ENCODE peak calls at places on chromosomes 7 and 10, in four cellular contexts. Y is HepG2, A is H1, I is K562. S is an unnamed sample. For H3K27me3, the result is how much of the 10 kb centered on the place peaks cover.

GRCh38 chr10:48227213-48227612 is 47.3 kb downstream of the FRMPD2 start:
- DNase-seq in Y (no peak), A (peak), I (no peak), S (no peak)

GRCh38 chr10:11440250-11441150 is 170.9 kb downstream of the USP6NL start:
- DNase-seq in Y (no peak), A (peak), I (no peak), S (no peak)

GRCh38 chr10:117747636-117748035 is 205.1 kb downstream of the EMX2 start:
- DNase-seq in Y (no peak), A (no peak), I (no peak), S (no peak)

GRCh38 chr10:7014721-7015120 is 396.1 kb downstream of the SFMBT2 start:
- DNase-seq in Y (no peak), A (no peak), I (no peak), S (no peak)

GRCh38 chr10:102813734-102814455 is 23.3 kb downstream of the CYP17A1 start:
- DNase-seq in Y (peak), A (no peak), I (peak), S (no peak)

GRCh38 chr7:134602921-134603394 is 43.7 kb upstream of the BPGM start:
- DNase-seq in Y (peak), A (no peak), I (no peak), S (no peak)

GRCh38 chr7:90708841-90709317 is 112.8 kb downstream of the CDK14 start:
- DNase-seq in Y (peak), A (peak), I (peak), S (peak)

GRCh38 chr10:6721480-6721879 is 141.4 kb upstream of the PRKCQ start:
- DNase-seq in Y (no peak), A (no peak), I (no peak), S (peak)

GRCh38 chr7:127705461-127705959 is 53.5 kb downstream of the SND1 start:
- DNase-seq in Y (no peak), A (no peak), I (no peak), S (no peak)
- TF ChIP-seq JUN in Y (no peak), A (no peak), I (no peak), S (no peak)

GRCh38 chr10:78367012-78367411 is 333.3 kb downstream of the RPS24 start:
- DNase-seq in Y (no peak), A (no peak), I (no peak), S (no peak)
- H3K27me3 ChIP-seq in Y (under half), A (under half), I (under half), S (under half)

DNA sequence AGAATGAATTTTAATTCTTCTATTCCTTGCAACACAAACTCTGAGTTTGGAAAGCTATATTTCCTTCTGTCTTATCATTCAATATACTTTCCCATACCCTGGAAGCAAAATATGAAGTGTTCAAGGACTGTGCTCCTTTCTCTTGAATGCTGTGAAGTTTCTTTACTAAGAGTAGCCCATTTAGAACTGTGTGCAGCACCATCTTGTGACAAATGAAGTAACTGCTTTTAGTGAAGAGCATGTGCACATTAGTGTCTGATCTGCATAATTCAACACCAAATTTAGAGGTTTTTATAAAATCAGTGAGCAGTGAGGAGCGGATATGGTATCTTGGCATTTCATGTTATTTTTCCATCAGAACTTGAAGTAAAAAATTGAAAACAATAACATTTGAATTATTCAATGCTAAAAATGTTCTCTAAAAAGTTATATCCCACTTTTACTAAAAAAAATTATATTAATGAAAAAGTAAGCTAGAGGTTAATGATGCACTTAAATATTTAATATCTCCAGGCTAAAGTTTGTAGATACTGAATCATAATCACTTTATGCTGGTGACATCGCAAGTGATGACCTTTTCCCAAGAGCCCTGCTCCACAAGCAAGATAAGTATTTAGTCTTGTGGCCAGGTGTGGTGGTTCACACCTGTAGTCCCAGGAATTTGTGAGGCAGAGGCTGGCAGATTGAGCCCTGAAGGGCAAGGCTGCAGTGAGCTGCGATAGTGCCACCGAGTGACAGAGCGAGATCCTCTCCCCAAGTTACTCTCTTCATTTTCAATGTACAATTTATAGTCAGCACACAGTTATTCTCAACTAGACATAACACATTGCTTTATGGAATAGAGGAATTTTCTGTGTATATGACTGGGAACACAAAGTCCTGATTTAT is 108.8 kb upstream of the PCLO start:
- DNase-seq in Y (peak), A (no peak), I (no peak), S (peak)
- TF ChIP-seq JUN in Y (no peak), A (no peak), I (no peak), S (no peak)

DNA sequence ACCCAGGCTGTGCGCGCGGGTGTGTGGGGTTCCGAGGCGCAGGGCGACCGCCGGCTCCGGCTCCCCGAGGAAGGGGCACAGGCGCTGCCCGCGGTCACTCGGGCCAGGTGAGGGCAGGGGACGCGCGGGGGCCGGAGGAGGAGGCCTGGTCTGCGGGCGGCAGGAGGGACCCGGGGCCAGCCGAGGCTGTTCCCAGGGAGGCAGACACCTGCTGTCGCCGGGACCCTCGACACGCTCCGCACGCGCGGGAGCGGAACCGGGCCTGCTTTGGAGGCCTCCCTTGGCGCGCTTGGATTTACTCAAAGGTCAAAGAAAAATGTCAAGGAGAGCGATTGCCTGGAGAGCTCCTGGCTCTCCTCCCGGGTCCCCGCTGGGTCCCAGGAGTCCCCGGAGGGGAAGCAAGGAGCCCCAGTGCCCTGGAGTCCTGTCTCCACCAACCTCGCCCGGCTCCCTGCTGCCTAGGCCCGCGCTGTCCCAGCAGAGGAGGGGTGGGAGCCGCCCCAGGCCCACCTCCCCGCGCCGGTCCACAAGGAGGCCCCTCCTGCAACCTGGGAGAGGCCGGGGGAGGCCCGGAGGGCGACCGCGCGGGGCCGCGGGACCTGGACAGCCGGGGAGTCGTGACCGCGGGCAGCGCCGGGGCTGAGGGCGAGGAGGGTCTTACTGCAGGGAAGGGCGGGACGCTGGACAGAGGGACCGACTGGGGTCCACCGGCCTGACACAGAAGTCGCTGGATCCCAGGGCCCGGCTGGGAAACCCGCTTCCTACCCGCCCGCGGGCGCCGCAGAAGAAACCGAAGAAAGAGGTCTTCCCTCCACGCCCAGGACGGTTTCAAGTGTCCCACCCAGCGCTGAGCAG is 348.9 kb downstream of the DNAJB6 start:
- DNase-seq in Y (no peak), A (peak), I (no peak), S (no peak)
- H3K27me3 ChIP-seq in Y (under half), A (half or more), I (under half), S (half or more)

DNA sequence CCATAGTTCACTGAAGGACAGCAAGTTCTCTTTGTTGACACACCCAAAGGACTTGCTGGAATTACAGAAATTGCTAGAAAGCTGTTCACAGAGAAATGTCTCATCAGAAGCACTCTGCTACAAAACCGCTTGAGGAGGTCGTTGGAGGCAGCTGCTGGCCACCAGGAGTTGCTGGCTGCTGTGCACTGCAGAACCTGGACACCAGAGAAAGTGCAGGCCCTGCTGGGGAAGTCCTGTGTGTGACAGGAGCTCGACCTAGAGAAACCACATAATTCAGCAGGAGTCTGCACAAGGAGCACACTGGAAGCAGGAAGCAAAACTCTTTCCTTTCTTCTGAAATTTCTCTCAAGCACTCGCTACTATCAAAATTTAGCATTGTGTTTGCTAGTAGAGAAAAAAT is 461.5 kb upstream of the GHITM start:
- DNase-seq in Y (no peak), A (no peak), I (no peak), S (no peak)
- TF ChIP-seq JUN in Y (no peak), A (no peak), I (no peak), S (no peak)

GRCh38 chr7:26696978-26697377 is 167.4 kb downstream of the SKAP2 start:
- DNase-seq in Y (no peak), A (no peak), I (no peak), S (no peak)
- H3K27me3 ChIP-seq in Y (under half), A (under half), I (under half), S (under half)

DNA sequence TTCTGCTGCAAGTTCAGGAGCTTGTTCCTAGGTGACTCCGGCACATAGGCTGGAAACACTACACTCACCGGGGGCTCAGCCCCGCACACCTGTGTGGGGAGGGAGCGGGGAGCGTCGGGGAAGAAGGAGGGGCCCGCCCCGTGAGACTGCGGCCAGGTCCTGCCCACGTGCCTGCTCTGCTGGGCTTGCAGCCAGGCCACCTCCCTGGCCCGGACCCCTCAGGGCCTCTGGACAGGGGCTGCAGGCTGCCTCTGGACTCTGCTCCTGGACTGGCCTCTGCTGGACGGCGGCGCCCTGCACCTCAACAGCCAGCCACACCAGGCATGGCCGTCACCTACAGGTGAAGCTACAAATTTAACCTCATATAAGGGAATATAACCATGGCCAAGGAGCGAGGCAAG is 71.8 kb upstream of the FAM20C start:
- DNase-seq in Y (no peak), A (no peak), I (no peak), S (no peak)
- TF ChIP-seq JUN in Y (no peak), A (no peak), I (no peak), S (no peak)

GRCh38 chr7:157011333-157012112 is 1.1 kb upstream of the MNX1 start:
- DNase-seq in Y (peak), A (peak), I (no peak), S (no peak)
- H3K27me3 ChIP-seq in Y (under half), A (half or more), I (under half), S (half or more)